ENCODE peak calls at places on chromosomes 7 and 10, in four cellular contexts. T is psoas muscle, G is neural crest cell, F is OCI-LY7. P is an unnamed sample.

GRCh38 chr7:141460781-141461715 is 90.2 kb upstream of the AGK start:
- DNase-seq in F (no peak), G (no peak), T (no peak), P (no peak)

GRCh38 chr10:86665218-86665607 is 3.1 kb upstream of the LDB3 start:
- DNase-seq in G (no peak), T (no peak), F (no peak), P (no peak)

GRCh38 chr10:28631896-28632596 is 45.3 kb upstream of the BAMBI start:
- DNase-seq in G (no peak), T (no peak), F (no peak), P (no peak)

GRCh38 chr7:7693881-7694280 is 24.5 kb downstream of the RPA3 start:
- DNase-seq in T (no peak), G (no peak), F (no peak), P (no peak)

GRCh38 chr10:122307669-122308486 is 36.8 kb downstream of the BTBD16 start:
- DNase-seq in G (no peak), T (peak; percentile 74), F (peak; percentile 82), P (peak; percentile 41)

GRCh38 chr10:106508920-106509319 is 655.6 kb downstream of the SORCS1 start:
- DNase-seq in G (no peak), T (no peak), F (no peak), P (no peak)

GRCh38 chr7:55423277-55423711 is 58.2 kb downstream of the LANCL2 start:
- DNase-seq in F (no peak), G (no peak), T (no peak), P (no peak)

GRCh38 chr10:132992433-132993215 is 50.3 kb upstream of the CFAP46 start:
- DNase-seq in G (no peak), F (no peak), T (peak; percentile 34), P (no peak)

GRCh38 chr7:1425292-1426136 is 33.8 kb downstream of the MICALL2 start:
- DNase-seq in F (peak; percentile 24), T (no peak), G (no peak), P (no peak)

GRCh38 chr10:133368153-133368552 is 5.0 kb downstream of the ECHS1 start:
- DNase-seq in F (no peak), G (no peak), T (no peak), P (no peak)

GRCh38 chr10:98513704-98514103 is 67.0 kb upstream of the HPS1 start:
- DNase-seq in T (no peak), F (no peak), G (no peak), P (no peak)

GRCh38 chr7:12557282-12557681 is 13.2 kb upstream of the SCIN start:
- DNase-seq in F (no peak), G (no peak), T (no peak), P (no peak)

DNA sequence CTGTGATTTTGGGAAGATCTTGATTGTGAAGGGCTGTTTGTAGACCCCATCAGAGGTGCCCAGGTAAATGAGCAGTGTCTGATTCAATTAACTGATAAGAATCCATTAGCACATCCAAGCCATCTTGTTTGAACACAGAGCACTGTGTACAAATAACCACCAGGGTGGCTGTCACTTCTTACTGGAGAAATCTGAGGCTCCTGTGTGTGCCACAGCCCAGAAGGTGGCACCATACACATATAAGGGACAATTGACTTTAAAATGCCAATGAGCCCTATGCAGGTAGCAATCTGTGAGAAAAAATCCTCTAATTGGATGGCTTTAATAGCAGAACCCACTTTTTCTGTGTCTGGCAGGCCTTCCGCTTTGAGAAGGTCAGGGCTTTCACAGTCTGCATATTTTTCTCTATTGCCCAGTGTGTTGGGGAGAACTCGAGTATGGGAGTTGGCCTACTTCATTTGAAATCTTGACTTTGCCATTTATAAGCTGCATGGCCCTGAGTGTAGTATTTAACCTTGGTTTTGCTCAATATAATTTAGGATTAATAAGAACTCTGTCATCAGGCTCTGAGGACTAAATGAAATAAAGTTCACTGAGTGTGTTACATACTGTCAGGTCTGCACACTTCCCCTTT is 517.4 kb downstream of the CCSER2 start:
- DNase-seq in F (peak; percentile 15), G (no peak), T (no peak), P (peak; percentile 38)
- TF ChIP-seq CTCF in F (peak; percentile 58), G (peak; percentile 54), T (no peak), P (peak; percentile 13)

DNA sequence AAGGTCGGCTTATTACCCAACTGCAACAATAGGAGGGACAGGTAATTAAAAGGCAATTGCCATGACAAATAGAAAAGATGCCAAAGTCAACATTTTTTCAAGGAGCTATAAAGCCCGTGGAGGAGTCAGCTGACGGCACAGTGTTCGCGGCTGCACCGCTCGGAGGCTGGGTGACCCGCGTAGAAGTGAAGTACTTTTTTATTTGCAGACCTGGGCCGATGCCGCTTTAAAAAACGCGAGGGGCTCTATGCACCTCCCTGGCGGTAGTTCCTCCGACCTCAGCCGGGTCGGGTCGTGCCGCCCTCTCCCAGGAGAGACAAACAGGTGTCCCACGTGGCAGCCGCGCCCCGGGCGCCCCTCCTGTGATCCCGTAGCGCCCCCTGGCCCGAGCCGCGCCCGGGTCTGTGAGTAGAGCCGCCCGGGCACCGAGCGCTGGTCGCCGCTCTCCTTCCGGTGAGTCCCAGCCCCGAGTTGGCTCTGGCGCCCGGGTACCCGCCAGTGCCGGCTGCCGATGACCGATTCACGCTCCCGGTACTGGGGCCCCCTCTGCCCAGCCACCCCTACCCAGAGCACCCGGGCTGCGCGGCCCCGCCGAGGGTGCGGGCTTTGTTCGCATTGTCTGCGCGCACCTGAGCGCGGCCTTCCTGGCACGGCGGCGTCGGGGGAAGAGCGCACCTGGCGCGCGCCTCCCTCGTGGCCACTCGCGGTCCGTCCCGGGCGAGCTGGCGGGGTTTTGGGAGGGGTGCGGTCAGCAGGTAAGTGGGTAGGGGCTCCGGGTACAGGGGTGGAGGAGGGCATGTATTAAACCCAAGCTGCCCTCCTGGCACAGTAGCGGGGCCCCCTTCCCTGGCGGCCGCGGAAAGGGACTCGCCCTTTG is at the start of gene VWA2:
- DNase-seq in G (peak; percentile 16), T (peak; percentile 55), F (peak; percentile 23), P (peak; percentile 42)
- TF ChIP-seq CTCF in G (peak; percentile 52), T (peak; percentile 13), F (no peak), P (peak; percentile 10)

DNA sequence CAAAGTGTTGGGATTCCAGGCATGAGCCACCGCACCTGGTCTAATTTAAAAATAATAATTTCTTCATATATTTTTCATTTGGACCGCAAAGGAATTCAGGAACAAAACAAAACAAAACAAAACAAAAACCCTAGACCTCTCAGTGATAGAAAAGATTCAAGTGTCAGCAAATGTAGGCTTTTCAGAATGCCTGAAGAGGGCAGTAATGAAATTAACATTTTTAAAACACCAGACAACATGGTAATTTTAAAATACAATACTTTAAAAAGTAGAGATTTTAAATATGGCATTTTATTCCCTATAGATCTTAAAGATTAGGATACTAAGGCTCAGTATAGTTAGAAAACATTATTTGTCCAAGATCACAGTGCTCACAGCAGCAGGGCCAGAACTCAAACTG is 36.6 kb downstream of the DNMBP start:
- DNase-seq in T (no peak), F (no peak), G (no peak), P (no peak)
- TF ChIP-seq CTCF in T (peak; percentile 17), F (peak; percentile 84), G (peak; percentile 45), P (peak; percentile 25)

GRCh38 chr7:98678215-98678614 is 61.1 kb downstream of the NPTX2 start:
- DNase-seq in F (no peak), G (no peak), T (no peak), P (no peak)
- TF ChIP-seq CTCF in F (no peak), G (no peak), T (no peak), P (no peak)

GRCh38 chr7:99112979-99113378 is 30.9 kb downstream of the SMURF1 start:
- DNase-seq in F (no peak), T (no peak), G (no peak), P (no peak)

GRCh38 chr7:99112097-99112496 is 31.8 kb downstream of the SMURF1 start:
- DNase-seq in T (no peak), G (no peak), F (peak; percentile 41), P (peak; percentile 78)

GRCh38 chr7:99120503-99120902 is 23.4 kb downstream of the SMURF1 start:
- DNase-seq in T (no peak), G (no peak), F (no peak), P (no peak)

GRCh38 chr7:99115379-99115778 is 28.5 kb downstream of the SMURF1 start:
- DNase-seq in T (no peak), F (no peak), G (no peak), P (no peak)

GRCh38 chr7:99116151-99116550 is 27.8 kb downstream of the SMURF1 start:
- DNase-seq in T (no peak), F (no peak), G (no peak), P (no peak)
- TF ChIP-seq CTCF in T (no peak), F (no peak), G (no peak), P (no peak)

P was measured in GM12865.